ENCODE peak calls at places on chromosomes 4 and X, in four cellular contexts. F is CD4-positive, CD25-positive, alpha-beta regulatory T cell; V is sigmoid colon; T is A673. H is an unnamed sample. For H3K4me1 and H3K27me3, the result is how much of the 10 kb centered on the place peaks cover.

GRCh38 chr4:145406970-145407369 is 74.7 kb upstream of the SMAD1 start:
- DNase-seq in F (no peak), V (no peak), T (no peak), H (no peak)

GRCh38 chr4:149605601-149606378 is 209.9 kb downstream of the IQCM start:
- DNase-seq in V (no peak), F (no peak), T (no peak), H (no peak)

GRCh38 chr4:76782837-76783236 is 115.1 kb downstream of the SOWAHB start:
- DNase-seq in V (no peak), T (no peak), F (no peak), H (no peak)

GRCh38 chrX:113473418-113473817 is 632.8 kb upstream of the AMOT start:
- DNase-seq in V (no peak), T (no peak), F (no peak), H (no peak)

GRCh38 chr4:142404191-142404611 is 441.9 kb downstream of the INPP4B start:
- DNase-seq in T (peak), F (no peak), V (no peak), H (no peak)

GRCh38 chrX:37745835-37746234 is 34.0 kb upstream of the CYBB start:
- DNase-seq in V (no peak), F (no peak), T (no peak), H (no peak)

GRCh38 chrX:153901753-153902140 is 2.7 kb upstream of the AVPR2 start:
- DNase-seq in V (no peak), F (no peak), T (no peak), H (no peak)

GRCh38 chrX:10050481-10050880 is 83.3 kb downstream of the CLDN34 start:
- DNase-seq in V (no peak), T (no peak), F (no peak), H (no peak)

GRCh38 chrX:35461164-35461563 is 337.0 kb upstream of the MAGEB16 start:
- DNase-seq in T (no peak), F (no peak), V (no peak), H (no peak)

GRCh38 chrX:78029663-78030062 is 60.2 kb upstream of the PGAM4 start:
- DNase-seq in T (peak), V (no peak), F (no peak), H (no peak)

GRCh38 chr4:73018595-73018994 is 50.9 kb downstream of the COX18 start:
- DNase-seq in T (no peak), V (no peak), F (no peak), H (no peak)

GRCh38 chr4:4831825-4832224 is 27.6 kb upstream of the MSX1 start:
- DNase-seq in V (no peak), F (no peak), T (no peak), H (no peak)

GRCh38 chr4:77174426-77174825 is 17.4 kb downstream of the CCNG2 start:
- DNase-seq in F (no peak), T (no peak), V (no peak), H (no peak)

GRCh38 chr4:67397931-67398330 is 147.4 kb downstream of the CENPC start:
- DNase-seq in T (no peak), V (no peak), F (no peak), H (no peak)

GRCh38 chr4:14178421-14178820 is 550.9 kb upstream of the BOD1L1 start:
- DNase-seq in V (no peak), F (no peak), T (peak), H (no peak)

GRCh38 chr4:76300012-76300411 is 6.5 kb upstream of the STBD1 start:
- DNase-seq in V (no peak), F (no peak), T (no peak), H (no peak)

GRCh38 chr4:75786526-75786925 is 62.1 kb downstream of the USO1 start:
- DNase-seq in T (no peak), V (no peak), F (no peak), H (no peak)

GRCh38 chr4:1171306-1172227 is 816 bp downstream of the SPON2 start:
- DNase-seq in T (no peak), F (peak), V (peak), H (peak)

GRCh38 chr4:26751838-26752237 is 108.8 kb upstream of the STIM2 start:
- DNase-seq in V (no peak), F (no peak), T (no peak), H (no peak)

GRCh38 chrX:107629533-107629909 is 1.2 kb downstream of the PRPS1 start:
- DNase-seq in F (no peak), T (peak), V (no peak), H (no peak)

GRCh38 chr4:53962516-53963225 is 101.7 kb downstream of the CHIC2 start:
- DNase-seq in F (no peak), T (no peak), V (no peak), H (no peak)

GRCh38 chr4:140071806-140072205 is 82.2 kb downstream of the MAML3 start:
- DNase-seq in V (no peak), T (no peak), F (peak), H (no peak)

GRCh38 chr4:147610666-147611065 is 6.5 kb upstream of the TMEM184C start:
- DNase-seq in F (no peak), T (no peak), V (no peak), H (no peak)

GRCh38 chrX:13622565-13622964 is 30.4 kb upstream of the TCEANC start:
- DNase-seq in F (no peak), V (no peak), T (no peak), H (no peak)

DNA sequence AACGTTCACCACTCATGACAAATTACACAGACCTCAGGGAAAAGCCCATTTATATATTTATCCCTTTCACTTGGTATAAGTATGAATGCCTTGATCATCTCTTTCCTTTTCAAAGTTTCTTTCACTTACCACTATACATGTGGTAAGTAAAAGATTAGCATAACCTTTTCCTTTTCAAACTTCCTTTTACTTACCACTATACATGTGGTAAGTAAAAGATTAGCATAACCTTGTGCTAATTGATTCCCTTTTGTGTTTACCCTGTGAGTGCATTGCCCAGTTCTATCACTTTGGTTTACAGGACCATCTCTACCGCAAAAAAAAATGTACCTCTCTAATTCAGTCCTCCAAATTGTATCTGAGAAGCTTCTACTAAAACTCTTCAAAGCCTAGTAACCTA is 32.7 kb upstream of the TCEANC start:
- DNase-seq in V (no peak), F (no peak), T (no peak), H (no peak)
- H3K27ac ChIP-seq in V (no peak), F (no peak), T (no peak), H (no peak)

GRCh38 chr4:128461300-128462103 is 173.9 kb upstream of the PGRMC2 start:
- DNase-seq in T (no peak), V (no peak), F (no peak), H (no peak)
- H3K4me1 ChIP-seq in T (under half), V (under half), F (under half), H (under half)

GRCh38 chrX:132613801-132614200 is 125.0 kb upstream of the MBNL3 start:
- DNase-seq in V (no peak), T (no peak), F (no peak), H (no peak)
- H3K27me3 ChIP-seq in V (under half), T (under half), F (under half), H (under half)

GRCh38 chr4:128657638-128658037 is 151.9 kb upstream of the JADE1 start:
- DNase-seq in F (no peak), T (no peak), V (no peak), H (no peak)
- H3K27ac ChIP-seq in F (no peak), T (no peak), V (peak), H (no peak)

GRCh38 chr4:113243312-113243711 is 193.9 kb downstream of the ANK2 start:
- DNase-seq in V (no peak), F (no peak), T (no peak), H (no peak)

DNA sequence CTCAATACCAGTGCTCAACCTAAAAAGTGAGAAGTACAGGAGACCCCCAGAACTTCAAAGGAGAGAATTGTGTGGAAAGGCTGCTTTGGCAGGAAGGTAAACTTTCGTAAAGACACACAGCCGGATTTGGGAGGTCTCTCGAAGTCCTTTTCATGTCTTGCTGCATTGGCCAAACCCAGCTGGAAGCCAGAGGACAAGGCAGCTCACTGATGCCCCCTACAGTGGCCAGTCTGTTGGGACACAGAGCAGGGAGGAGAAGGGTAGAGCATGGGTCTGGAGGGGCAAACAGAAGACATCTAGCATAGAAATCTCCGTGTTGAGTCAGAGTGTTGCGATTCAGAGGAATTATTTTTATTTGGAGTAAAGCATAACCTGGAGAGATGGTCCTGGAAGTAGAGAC is 198.9 kb downstream of the ANK2 start:
- DNase-seq in T (peak), V (no peak), F (no peak), H (no peak)
- H3K4me1 ChIP-seq in T (under half), V (under half), F (under half), H (under half)

GRCh38 chr4:55758570-55758969 is 61.0 kb upstream of the EXOC1L start:
- DNase-seq in T (no peak), F (no peak), V (no peak), H (no peak)

GRCh38 chr4:55756208-55756607 is 63.4 kb upstream of the EXOC1L start:
- DNase-seq in F (no peak), V (no peak), T (no peak), H (no peak)

GRCh38 chr4:55757356-55758024 is 62.1 kb upstream of the EXOC1L start:
- DNase-seq in V (no peak), F (no peak), T (no peak), H (no peak)

GRCh38 chr4:55754754-55755350 is 64.7 kb upstream of the EXOC1L start:
- DNase-seq in V (no peak), F (no peak), T (peak), H (no peak)

DNA sequence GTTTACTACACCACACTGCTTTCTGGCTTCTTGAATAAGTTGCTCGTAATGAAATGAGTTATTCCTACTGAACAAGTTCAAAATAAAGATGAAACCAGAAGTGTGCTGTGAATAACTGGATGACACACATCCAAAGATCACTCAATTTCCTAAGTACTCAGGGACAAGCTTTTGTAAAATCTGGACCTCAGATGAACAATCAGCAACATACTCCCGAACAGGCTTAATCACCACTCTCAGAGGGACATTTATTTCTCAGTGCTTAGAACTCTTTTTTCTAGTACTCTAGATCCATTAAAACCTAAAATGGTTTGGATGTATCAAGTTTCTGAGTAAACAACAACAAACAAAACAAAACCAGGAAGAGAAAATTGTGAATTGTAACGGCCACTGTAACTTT is 61.5 kb upstream of the EXOC1L start:
- DNase-seq in V (no peak), F (no peak), T (no peak), H (no peak)
- H3K27me3 ChIP-seq in V (under half), F (under half), T (under half), H (under half)

DNA sequence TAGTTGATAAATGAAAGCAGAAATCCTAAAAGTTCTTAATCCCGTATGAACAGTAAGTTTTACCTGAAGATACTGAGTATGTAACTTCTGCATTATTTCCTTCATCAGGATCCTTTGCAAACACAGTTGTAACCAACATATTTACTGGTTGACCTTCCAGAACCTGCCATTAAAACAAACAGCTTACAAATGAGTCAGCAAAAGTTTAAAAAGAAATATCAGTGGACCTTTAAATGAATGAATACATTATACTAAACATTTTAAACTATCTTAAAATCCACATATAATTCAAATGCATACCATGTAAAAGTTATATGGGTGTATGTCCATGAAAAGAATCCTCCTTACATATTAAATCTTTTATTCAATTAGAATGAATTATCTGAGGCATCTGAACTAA is 163.6 kb downstream of the DCHS2 start:
- DNase-seq in V (no peak), F (no peak), T (no peak), H (no peak)
- H3K27ac ChIP-seq in V (no peak), F (no peak), T (no peak), H (no peak)